ENCODE peak calls at places on chromosomes 3 and 15, in seven cellular contexts. Y is HT-29; E is brain microvascular endothelial cell; O is right lobe of liver; J is activated CD4-positive, CD25-positive, alpha-beta regulatory T cell; C is kidney; D is substantia nigra. Q is an unnamed sample.

GRCh38 chr15:41876007-41876406 is 17.8 kb downstream of the SPTBN5 start:
- DNase-seq in Y (no peak), E (no peak), O (no peak), J (no peak), C (no peak), D (no peak), Q (no peak)

GRCh38 chr3:38039899-38040261 is 872 bp downstream of the DLEC1 start:
- DNase-seq in Y (no peak), E (peak), O (peak), J (no peak), C (no peak), D (peak), Q (no peak)

GRCh38 chr3:118803096-118803476 is 231.6 kb downstream of the IGSF11 start:
- DNase-seq in Y (no peak), E (no peak), O (no peak), J (no peak), C (no peak), D (no peak), Q (no peak)

GRCh38 chr15:68347392-68347791 is 69.8 kb downstream of the FEM1B start:
- DNase-seq in Y (no peak), E (peak), O (no peak), J (no peak), C (no peak), D (no peak), Q (no peak)

GRCh38 chr3:192106528-192106927 is 620.8 kb downstream of the FGF12 start:
- DNase-seq in Y (no peak), E (no peak), O (no peak), J (no peak), C (no peak), D (no peak), Q (no peak)

GRCh38 chr3:101819649-101820202 is 29.6 kb upstream of the NFKBIZ start:
- DNase-seq in Y (no peak), E (no peak), O (no peak), J (no peak), C (no peak), D (no peak), Q (no peak)

GRCh38 chr3:114674041-114674440 is 380.2 kb downstream of the TIGIT start:
- DNase-seq in Y (no peak), E (no peak), O (no peak), J (no peak), C (no peak), D (no peak), Q (no peak)

GRCh38 chr3:12287727-12288465 is 974 bp upstream of the PPARG start:
- DNase-seq in Y (peak), E (no peak), O (peak), J (no peak), C (peak), D (no peak), Q (no peak)

GRCh38 chr3:173688216-173688842 is 290.8 kb downstream of the NLGN1 start:
- DNase-seq in Y (no peak), E (no peak), O (no peak), J (no peak), C (no peak), D (no peak), Q (no peak)

GRCh38 chr15:37375529-37375928 is 275.2 kb upstream of the MEIS2 start:
- DNase-seq in Y (no peak), E (no peak), O (no peak), J (no peak), C (no peak), D (no peak), Q (no peak)

GRCh38 chr3:126147932-126148683 is 32.3 kb downstream of the ALDH1L1 start:
- DNase-seq in Y (no peak), E (no peak), O (no peak), J (no peak), C (peak), D (no peak), Q (no peak)